ENCODE peak calls at places on chromosomes 16 and 17, in four cellular contexts. F is colonic mucosa, V is endothelial cell, B is heart left ventricle. W is an unnamed sample.

GRCh38 chr16:85202631-85203461 is 90.6 kb upstream of the CIBAR2 start:
- DNase-seq in F (peak), B (peak), V (no peak), W (peak)

GRCh38 chr16:15597822-15598647 is 44.9 kb downstream of the MARF1 start:
- DNase-seq in F (no peak), V (no peak), B (no peak), W (no peak)

GRCh38 chr17:36812762-36813161 is 124.5 kb upstream of the LHX1 start:
- DNase-seq in F (no peak), B (no peak), V (peak), W (no peak)

GRCh38 chr17:3558603-3559269 is 1.1 kb upstream of the TRPV3 start:
- DNase-seq in V (no peak), B (no peak), F (peak), W (no peak)

GRCh38 chr16:68563631-68564366 is 24.7 kb downstream of the ZFP90 start:
- DNase-seq in V (no peak), F (no peak), B (no peak), W (no peak)

GRCh38 chr16:12724216-12724615 is 79.5 kb downstream of the CPPED1 start:
- DNase-seq in B (no peak), V (no peak), F (no peak), W (peak)

GRCh38 chr17:77374170-77374936 is 233.6 kb downstream of the SEC14L1 start:
- DNase-seq in F (peak), V (peak), B (peak), W (peak)

GRCh38 chr17:42142371-42142896 is 12.4 kb downstream of the RAB5C start:
- DNase-seq in V (no peak), B (peak), F (no peak), W (no peak)

GRCh38 chr17:15397605-15398004 is 56.2 kb upstream of the TEKT3 start:
- DNase-seq in V (no peak), B (no peak), F (no peak), W (no peak)

GRCh38 chr17:48023408-48024148 is 14.0 kb downstream of the COPZ2 start:
- DNase-seq in V (peak), B (peak), F (peak), W (peak)

GRCh38 chr16:78134944-78135619 is 35.6 kb downstream of the WWOX start:
- DNase-seq in F (no peak), B (no peak), V (no peak), W (no peak)

GRCh38 chr17:59530561-59530960 is 34.8 kb upstream of the DHX40 start:
- DNase-seq in F (no peak), B (no peak), V (no peak), W (no peak)

GRCh38 chr17:66467766-66468165 is 165.4 kb downstream of the PRKCA start:
- DNase-seq in B (no peak), F (no peak), V (no peak), W (no peak)

GRCh38 chr16:27679899-27680298 is 130.0 kb downstream of the KATNIP start:
- DNase-seq in V (no peak), B (no peak), F (no peak), W (no peak)

GRCh38 chr17:37131670-37132620 is 183.2 kb downstream of the AATF start:
- DNase-seq in V (no peak), B (no peak), F (peak), W (no peak)

GRCh38 chr16:53131363-53132071 is 76.7 kb downstream of the CHD9 start:
- DNase-seq in B (peak), V (peak), F (peak), W (peak)

GRCh38 chr16:72787519-72788268 is 260.2 kb downstream of the ZFHX3 start:
- DNase-seq in B (peak), F (peak), V (peak), W (no peak)

GRCh38 chr17:38869647-38870258 is at the start of gene LASP1:
- DNase-seq in V (peak), B (peak), F (peak), W (peak)

GRCh38 chr17:50051082-50051576 is 4.8 kb upstream of the ITGA3 start:
- DNase-seq in F (no peak), B (no peak), V (no peak), W (no peak)

GRCh38 chr16:83852774-83853173 is 45.0 kb downstream of the HSBP1 start:
- DNase-seq in V (no peak), B (no peak), F (no peak), W (no peak)

GRCh38 chr17:74431568-74432483 is at the start of gene GPRC5C:
- DNase-seq in V (peak), F (peak), B (peak), W (peak)

GRCh38 chr17:68314916-68315535 is 23.7 kb downstream of the ARSG start:
- DNase-seq in V (no peak), B (no peak), F (peak), W (no peak)

GRCh38 chr17:1716912-1717695 is 6.9 kb upstream of the TLCD2 start:
- DNase-seq in B (peak), F (peak), V (peak), W (peak)

GRCh38 chr16:12137344-12138094 is 161.0 kb downstream of the SNX29 start:
- DNase-seq in B (no peak), F (peak), V (no peak), W (no peak)

W was measured in WERI-Rb-1.